ENCODE peak calls at places on chromosomes 1 and 21, in eight cellular contexts. F is psoas muscle, E is small intestine, K is Panc1, A is mammary epithelial cell, J is adrenal gland, L is transverse colon, D is H1. O is an unnamed sample.

GRCh38 chr21:25898671-25899070 is 163.9 kb downstream of the GABPA start:
- DNase-seq in L (no peak), J (no peak), A (no peak), D (no peak), E (no peak), F (no peak), K (no peak), O (no peak)

GRCh38 chr1:194281372-194281771 is 1095.0 kb upstream of the B3GALT2 start:
- DNase-seq in D (no peak), K (no peak), L (no peak), F (no peak), A (no peak), E (no peak), J (no peak), O (no peak)

GRCh38 chr1:11215018-11216005 is 26.2 kb downstream of the ANGPTL7 start:
- DNase-seq in J (no peak), E (no peak), D (no peak), F (no peak), A (no peak), K (no peak), L (no peak), O (no peak)

GRCh38 chr1:21909286-21909759 is 27.8 kb downstream of the HSPG2 start:
- DNase-seq in F (peak; percentile 74), L (no peak), D (no peak), E (no peak), J (no peak), K (no peak), A (no peak), O (no peak)

GRCh38 chr1:40684669-40685068 is 6.8 kb upstream of the NFYC start:
- DNase-seq in K (no peak), F (no peak), E (no peak), L (no peak), J (no peak), A (no peak), D (no peak), O (no peak)

GRCh38 chr1:52669696-52670095 is 28.5 kb downstream of the COA7 start:
- DNase-seq in E (no peak), D (no peak), K (no peak), L (no peak), F (no peak), A (no peak), J (no peak), O (no peak)

GRCh38 chr1:214566158-214567104 is 15.0 kb upstream of the PTPN14 start:
- DNase-seq in F (no peak), L (no peak), J (no peak), E (no peak), K (no peak), A (peak; percentile 82), D (no peak), O (no peak)

GRCh38 chr1:15089244-15089992 is 64.1 kb upstream of the TMEM51 start:
- DNase-seq in D (no peak), F (no peak), A (no peak), L (no peak), E (no peak), J (no peak), K (no peak), O (no peak)

GRCh38 chr21:39660596-39660995 is 47.9 kb downstream of the B3GALT5 start:
- DNase-seq in J (no peak), E (peak; percentile 51), A (peak; percentile 27), F (no peak), L (peak; percentile 66), K (no peak), D (no peak), O (peak; percentile 61)
- H3K4me3 ChIP-seq in J (no peak overlapping the region), E (no peak overlapping the region), A (no peak overlapping the region), F (no peak overlapping the region), L (no peak overlapping the region), K (no peak overlapping the region), D (no peak overlapping the region), O (no peak overlapping the region)

GRCh38 chr1:30738670-30739559 is 15.5 kb upstream of the MATN1 start:
- DNase-seq in L (no peak), A (no peak), E (no peak), D (no peak), K (no peak), F (no peak), J (no peak), O (no peak)
- H3K36me3 ChIP-seq in L (no peaks in the 10 kb centered on the region), A (no peaks in the 10 kb centered on the region), E (no peaks in the 10 kb centered on the region), D (no peaks in the 10 kb centered on the region), K (no peaks in the 10 kb centered on the region), F (no peaks in the 10 kb centered on the region), J (peaks cover 14% of the 10 kb centered on the region), O (no peaks in the 10 kb centered on the region)

GRCh38 chr1:119631086-119631432 is 17.0 kb downstream of the ZNF697 start:
- DNase-seq in F (peak; percentile 45), D (no peak), J (no peak), K (no peak), E (no peak), L (no peak), A (no peak), O (no peak)
- H3K4me3 ChIP-seq in F (peak overlapping the region; percentile 61), D (no peak overlapping the region), J (no peak overlapping the region), K (no peak overlapping the region), E (no peak overlapping the region), L (peak overlapping the region; percentile 15), A (no peak overlapping the region), O (no peak overlapping the region)

DNA sequence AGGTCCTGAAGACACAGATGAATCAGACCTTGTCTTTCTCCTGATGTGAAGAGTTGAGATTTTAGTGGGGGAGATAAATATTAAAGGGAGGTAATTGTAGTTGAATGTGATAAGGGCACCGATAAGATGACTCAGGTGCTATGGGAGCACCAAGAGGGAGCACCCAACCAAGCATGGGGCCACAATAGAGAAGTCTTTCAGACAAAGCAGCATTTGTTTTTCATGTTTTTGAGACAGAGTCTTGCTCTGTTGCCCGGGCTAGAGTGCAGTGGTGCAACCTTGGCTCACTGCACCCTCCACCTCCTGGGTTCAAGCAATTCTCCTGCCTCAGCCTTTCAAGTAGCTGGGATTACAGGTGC is 16.2 kb downstream of the SZT2 start:
- DNase-seq in A (no peak), F (no peak), K (no peak), J (no peak), D (no peak), L (no peak), E (peak; percentile 12), O (no peak)
- H3K36me3 ChIP-seq in A (peaks cover 13% of the 10 kb centered on the region), F (peaks cover 14% of the 10 kb centered on the region), K (no peaks in the 10 kb centered on the region), J (peaks cover 50% of the 10 kb centered on the region), D (no peaks in the 10 kb centered on the region), L (peaks cover 43% of the 10 kb centered on the region), E (peaks cover 16% of the 10 kb centered on the region), O (peaks cover 15% of the 10 kb centered on the region)

O was measured in body of pancreas.